ENCODE peak calls at places on chromosomes 3 and 15, in ten cellular contexts. One of them, this sample, is unnamed.

GRCh38 chr3:16485024-16485992 is 28.2 kb downstream of the RFTN1 start:
- DNase-seq in fibroblast of mammary gland: peak
- DNase-seq in adrenal gland: no peak
- DNase-seq in neural progenitor cell: no peak
- DNase-seq in lower lobe of right lung: no peak
- DNase-seq in mammary epithelial cell: no peak
- DNase-seq in fibroblast of lung: no peak
- DNase-seq in GM12865: no peak
- DNase-seq in astrocyte of the cerebellum: no peak
- DNase-seq in tibial artery: no peak
- DNase-seq in this sample: no peak

GRCh38 chr15:98648654-98649537 is 557 bp downstream of the IGF1R start:
- DNase-seq in adrenal gland: peak
- DNase-seq in fibroblast of mammary gland: peak
- DNase-seq in astrocyte of the cerebellum: no peak
- DNase-seq in tibial artery: peak
- DNase-seq in fibroblast of lung: peak
- DNase-seq in mammary epithelial cell: peak
- DNase-seq in GM12865: peak
- DNase-seq in lower lobe of right lung: peak
- DNase-seq in neural progenitor cell: peak
- DNase-seq in this sample: peak

GRCh38 chr3:40079203-40079844 is 230.2 kb upstream of the EIF1B start:
- DNase-seq in mammary epithelial cell: peak
- DNase-seq in neural progenitor cell: no peak
- DNase-seq in fibroblast of mammary gland: peak
- DNase-seq in fibroblast of lung: peak
- DNase-seq in GM12865: no peak
- DNase-seq in lower lobe of right lung: no peak
- DNase-seq in adrenal gland: no peak
- DNase-seq in tibial artery: no peak
- DNase-seq in astrocyte of the cerebellum: peak
- DNase-seq in this sample: peak

GRCh38 chr3:36814071-36814717 is 49.8 kb upstream of the DCLK3 start:
- DNase-seq in GM12865: no peak
- DNase-seq in lower lobe of right lung: no peak
- DNase-seq in mammary epithelial cell: no peak
- DNase-seq in neural progenitor cell: no peak
- DNase-seq in fibroblast of mammary gland: no peak
- DNase-seq in fibroblast of lung: no peak
- DNase-seq in adrenal gland: no peak
- DNase-seq in tibial artery: no peak
- DNase-seq in astrocyte of the cerebellum: no peak
- DNase-seq in this sample: no peak

GRCh38 chr3:82410366-82410765 is 648.9 kb upstream of the GBE1 start:
- DNase-seq in neural progenitor cell: no peak
- DNase-seq in fibroblast of mammary gland: no peak
- DNase-seq in mammary epithelial cell: no peak
- DNase-seq in fibroblast of lung: no peak
- DNase-seq in adrenal gland: no peak
- DNase-seq in GM12865: no peak
- DNase-seq in astrocyte of the cerebellum: no peak
- DNase-seq in lower lobe of right lung: no peak
- DNase-seq in tibial artery: no peak
- DNase-seq in this sample: no peak

GRCh38 chr3:141191097-141191749 is 40.4 kb upstream of the PXYLP1 start:
- DNase-seq in neural progenitor cell: no peak
- DNase-seq in mammary epithelial cell: peak
- DNase-seq in fibroblast of mammary gland: peak
- DNase-seq in astrocyte of the cerebellum: no peak
- DNase-seq in lower lobe of right lung: no peak
- DNase-seq in fibroblast of lung: peak
- DNase-seq in adrenal gland: no peak
- DNase-seq in GM12865: no peak
- DNase-seq in tibial artery: no peak
- DNase-seq in this sample: peak

GRCh38 chr15:84911879-84912660 is 27.6 kb downstream of the SLC28A1 start:
- DNase-seq in fibroblast of lung: peak
- DNase-seq in lower lobe of right lung: no peak
- DNase-seq in mammary epithelial cell: peak
- DNase-seq in tibial artery: peak
- DNase-seq in adrenal gland: peak
- DNase-seq in neural progenitor cell: no peak
- DNase-seq in GM12865: no peak
- DNase-seq in fibroblast of mammary gland: peak
- DNase-seq in astrocyte of the cerebellum: peak
- DNase-seq in this sample: peak

GRCh38 chr3:17057316-17057715 is 172.6 kb downstream of the PLCL2 start:
- DNase-seq in lower lobe of right lung: no peak
- DNase-seq in tibial artery: no peak
- DNase-seq in mammary epithelial cell: no peak
- DNase-seq in fibroblast of mammary gland: peak
- DNase-seq in astrocyte of the cerebellum: no peak
- DNase-seq in GM12865: no peak
- DNase-seq in adrenal gland: no peak
- DNase-seq in fibroblast of lung: peak
- DNase-seq in neural progenitor cell: no peak
- DNase-seq in this sample: peak

DNA sequence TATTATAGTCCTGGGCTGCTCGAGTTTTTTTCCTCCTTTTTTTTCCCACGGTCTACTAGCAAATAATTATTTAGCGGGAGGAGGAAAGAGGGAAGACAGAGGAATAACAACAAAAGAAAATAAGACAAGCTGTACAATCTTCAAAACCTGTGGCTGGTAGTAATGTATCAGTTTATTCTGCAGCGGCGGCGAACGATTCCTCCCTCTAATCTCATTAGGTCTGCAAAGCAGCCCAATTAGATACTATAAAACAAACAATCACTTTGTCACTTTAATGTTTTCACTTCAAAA is 398 bp upstream of the TLE3 start:
- DNase-seq in fibroblast of lung: no peak
- DNase-seq in neural progenitor cell: no peak
- DNase-seq in astrocyte of the cerebellum: no peak
- DNase-seq in lower lobe of right lung: no peak
- DNase-seq in GM12865: peak
- DNase-seq in tibial artery: no peak
- DNase-seq in mammary epithelial cell: no peak
- DNase-seq in fibroblast of mammary gland: no peak
- DNase-seq in adrenal gland: no peak
- DNase-seq in this sample: no peak
- H3K4me3 ChIP-seq in fibroblast of lung: peak
- H3K4me3 ChIP-seq in neural progenitor cell: peak
- H3K4me3 ChIP-seq in astrocyte of the cerebellum: peak
- H3K4me3 ChIP-seq in lower lobe of right lung: peak
- H3K4me3 ChIP-seq in GM12865: peak
- H3K4me3 ChIP-seq in tibial artery: peak
- H3K4me3 ChIP-seq in mammary epithelial cell: peak
- H3K4me3 ChIP-seq in fibroblast of mammary gland: peak
- H3K4me3 ChIP-seq in adrenal gland: no peak
- H3K4me3 ChIP-seq in this sample: peak

GRCh38 chr15:83015361-83015760 is 3.9 kb upstream of the C15orf40 start:
- DNase-seq in lower lobe of right lung: no peak
- DNase-seq in neural progenitor cell: no peak
- DNase-seq in fibroblast of mammary gland: no peak
- DNase-seq in tibial artery: no peak
- DNase-seq in adrenal gland: no peak
- DNase-seq in mammary epithelial cell: no peak
- DNase-seq in fibroblast of lung: no peak
- DNase-seq in astrocyte of the cerebellum: no peak
- DNase-seq in GM12865: no peak
- DNase-seq in this sample: no peak

GRCh38 chr15:83014205-83014653 is 2.8 kb upstream of the C15orf40 start:
- DNase-seq in astrocyte of the cerebellum: no peak
- DNase-seq in fibroblast of lung: no peak
- DNase-seq in tibial artery: no peak
- DNase-seq in neural progenitor cell: no peak
- DNase-seq in fibroblast of mammary gland: no peak
- DNase-seq in adrenal gland: no peak
- DNase-seq in GM12865: peak
- DNase-seq in mammary epithelial cell: no peak
- DNase-seq in lower lobe of right lung: no peak
- DNase-seq in this sample: no peak

GRCh38 chr15:83010709-83011270 is 649 bp downstream of the C15orf40 start:
- DNase-seq in tibial artery: peak
- DNase-seq in fibroblast of mammary gland: peak
- DNase-seq in adrenal gland: peak
- DNase-seq in fibroblast of lung: peak
- DNase-seq in lower lobe of right lung: peak
- DNase-seq in mammary epithelial cell: peak
- DNase-seq in neural progenitor cell: peak
- DNase-seq in astrocyte of the cerebellum: peak
- DNase-seq in GM12865: peak
- DNase-seq in this sample: peak

GRCh38 chr15:83012038-83012490 is 625 bp upstream of the C15orf40 start:
- DNase-seq in GM12865: no peak
- DNase-seq in mammary epithelial cell: no peak
- DNase-seq in fibroblast of lung: no peak
- DNase-seq in neural progenitor cell: no peak
- DNase-seq in adrenal gland: no peak
- DNase-seq in tibial artery: no peak
- DNase-seq in astrocyte of the cerebellum: no peak
- DNase-seq in fibroblast of mammary gland: peak
- DNase-seq in lower lobe of right lung: no peak
- DNase-seq in this sample: no peak

DNA sequence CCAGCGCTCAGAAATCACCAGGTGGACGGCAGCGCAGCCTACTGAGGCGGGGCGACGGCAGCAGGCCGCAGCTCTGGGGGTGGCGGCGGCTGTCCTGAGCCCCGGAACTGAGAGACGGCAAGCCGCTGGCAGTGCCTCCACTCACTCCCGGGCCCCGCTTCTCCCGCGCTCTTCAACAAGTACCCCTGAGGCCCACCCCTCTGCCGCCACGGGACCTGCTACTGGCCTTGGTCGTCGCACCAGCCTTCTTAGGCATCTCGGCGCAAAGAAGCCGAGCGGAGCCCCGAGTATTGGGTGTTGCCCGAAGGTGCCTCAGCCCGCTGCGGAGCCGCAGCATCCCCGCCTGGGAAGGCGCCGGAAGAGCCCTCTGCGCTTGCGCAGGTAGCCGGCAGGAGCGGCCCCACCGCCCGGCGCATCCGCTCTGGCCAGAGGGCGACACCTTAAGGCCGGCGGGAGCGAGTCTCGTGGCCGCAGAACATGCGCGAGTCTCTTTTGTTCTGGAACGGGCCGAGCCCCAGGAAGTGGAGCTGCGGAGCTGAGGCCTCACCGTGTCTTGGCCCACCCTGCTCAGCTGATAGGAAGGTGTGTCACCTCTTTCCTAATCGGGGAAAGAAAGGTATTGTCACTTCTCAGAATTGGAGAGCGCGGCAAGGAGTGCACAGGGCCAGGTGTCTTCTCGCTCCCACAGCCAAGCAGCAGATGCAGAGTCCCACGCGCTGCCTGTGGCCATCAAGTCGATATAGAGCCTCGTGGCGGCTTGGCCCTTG is at the start of gene C15orf40:
- DNase-seq in astrocyte of the cerebellum: peak
- DNase-seq in tibial artery: peak
- DNase-seq in mammary epithelial cell: peak
- DNase-seq in adrenal gland: peak
- DNase-seq in fibroblast of lung: peak
- DNase-seq in fibroblast of mammary gland: peak
- DNase-seq in GM12865: peak
- DNase-seq in neural progenitor cell: peak
- DNase-seq in lower lobe of right lung: peak
- DNase-seq in this sample: peak
- TF ChIP-seq CTCF in astrocyte of the cerebellum: peak
- TF ChIP-seq CTCF in tibial artery: peak
- TF ChIP-seq CTCF in mammary epithelial cell: peak
- TF ChIP-seq CTCF in adrenal gland: peak
- TF ChIP-seq CTCF in fibroblast of lung: peak
- TF ChIP-seq CTCF in fibroblast of mammary gland: peak
- TF ChIP-seq CTCF in GM12865: peak
- TF ChIP-seq CTCF in neural progenitor cell: peak
- TF ChIP-seq CTCF in lower lobe of right lung: peak
- TF ChIP-seq CTCF in this sample: peak

GRCh38 chr3:126396536-126396935 is 1.8 kb downstream of the CFAP100 start:
- DNase-seq in GM12865: no peak
- DNase-seq in fibroblast of lung: no peak
- DNase-seq in lower lobe of right lung: no peak
- DNase-seq in fibroblast of mammary gland: no peak
- DNase-seq in astrocyte of the cerebellum: no peak
- DNase-seq in tibial artery: peak
- DNase-seq in adrenal gland: no peak
- DNase-seq in neural progenitor cell: no peak
- DNase-seq in mammary epithelial cell: no peak
- DNase-seq in this sample: no peak

GRCh38 chr3:126394179-126394976 is at the start of gene CFAP100:
- DNase-seq in mammary epithelial cell: no peak
- DNase-seq in astrocyte of the cerebellum: no peak
- DNase-seq in tibial artery: peak
- DNase-seq in fibroblast of mammary gland: peak
- DNase-seq in GM12865: no peak
- DNase-seq in lower lobe of right lung: peak
- DNase-seq in adrenal gland: peak
- DNase-seq in neural progenitor cell: peak
- DNase-seq in fibroblast of lung: peak
- DNase-seq in this sample: peak

GRCh38 chr3:126393563-126393962 is 1.1 kb upstream of the CFAP100 start:
- DNase-seq in neural progenitor cell: no peak
- DNase-seq in tibial artery: peak
- DNase-seq in astrocyte of the cerebellum: no peak
- DNase-seq in GM12865: no peak
- DNase-seq in fibroblast of lung: no peak
- DNase-seq in lower lobe of right lung: no peak
- DNase-seq in mammary epithelial cell: no peak
- DNase-seq in fibroblast of mammary gland: no peak
- DNase-seq in adrenal gland: no peak
- DNase-seq in this sample: no peak

GRCh38 chr3:126395846-126396513 is 1.3 kb downstream of the CFAP100 start:
- DNase-seq in adrenal gland: no peak
- DNase-seq in neural progenitor cell: no peak
- DNase-seq in lower lobe of right lung: no peak
- DNase-seq in fibroblast of lung: no peak
- DNase-seq in mammary epithelial cell: no peak
- DNase-seq in astrocyte of the cerebellum: no peak
- DNase-seq in tibial artery: peak
- DNase-seq in GM12865: no peak
- DNase-seq in fibroblast of mammary gland: no peak
- DNase-seq in this sample: no peak

GRCh38 chr3:126394977-126395321 is 240 bp downstream of the CFAP100 start:
- DNase-seq in astrocyte of the cerebellum: no peak
- DNase-seq in tibial artery: no peak
- DNase-seq in mammary epithelial cell: no peak
- DNase-seq in adrenal gland: no peak
- DNase-seq in fibroblast of mammary gland: no peak
- DNase-seq in GM12865: no peak
- DNase-seq in neural progenitor cell: no peak
- DNase-seq in lower lobe of right lung: no peak
- DNase-seq in fibroblast of lung: no peak
- DNase-seq in this sample: no peak
- H3K4me3 ChIP-seq in astrocyte of the cerebellum: peak
- H3K4me3 ChIP-seq in tibial artery: peak
- H3K4me3 ChIP-seq in mammary epithelial cell: no peak
- H3K4me3 ChIP-seq in adrenal gland: no peak
- H3K4me3 ChIP-seq in fibroblast of mammary gland: no peak
- H3K4me3 ChIP-seq in GM12865: no peak
- H3K4me3 ChIP-seq in neural progenitor cell: peak
- H3K4me3 ChIP-seq in lower lobe of right lung: peak
- H3K4me3 ChIP-seq in fibroblast of lung: no peak
- H3K4me3 ChIP-seq in this sample: no peak

GRCh38 chr3:115982629-115983028 is 359.3 kb downstream of the GAP43 start:
- DNase-seq in neural progenitor cell: no peak
- DNase-seq in adrenal gland: no peak
- DNase-seq in fibroblast of lung: no peak
- DNase-seq in GM12865: peak
- DNase-seq in fibroblast of mammary gland: no peak
- DNase-seq in astrocyte of the cerebellum: no peak
- DNase-seq in tibial artery: no peak
- DNase-seq in mammary epithelial cell: no peak
- DNase-seq in lower lobe of right lung: no peak
- DNase-seq in this sample: no peak

GRCh38 chr3:115989927-115990326 is 366.6 kb downstream of the GAP43 start:
- DNase-seq in neural progenitor cell: no peak
- DNase-seq in mammary epithelial cell: peak
- DNase-seq in tibial artery: no peak
- DNase-seq in lower lobe of right lung: no peak
- DNase-seq in GM12865: no peak
- DNase-seq in astrocyte of the cerebellum: no peak
- DNase-seq in adrenal gland: no peak
- DNase-seq in fibroblast of mammary gland: peak
- DNase-seq in fibroblast of lung: peak
- DNase-seq in this sample: peak

GRCh38 chr3:115982121-115982520 is 358.8 kb downstream of the GAP43 start:
- DNase-seq in lower lobe of right lung: no peak
- DNase-seq in fibroblast of lung: no peak
- DNase-seq in astrocyte of the cerebellum: no peak
- DNase-seq in adrenal gland: no peak
- DNase-seq in tibial artery: no peak
- DNase-seq in neural progenitor cell: no peak
- DNase-seq in mammary epithelial cell: no peak
- DNase-seq in fibroblast of mammary gland: no peak
- DNase-seq in GM12865: no peak
- DNase-seq in this sample: no peak

GRCh38 chr3:115990669-115991068 is 367.4 kb downstream of the GAP43 start:
- DNase-seq in GM12865: no peak
- DNase-seq in mammary epithelial cell: no peak
- DNase-seq in tibial artery: no peak
- DNase-seq in fibroblast of lung: no peak
- DNase-seq in adrenal gland: no peak
- DNase-seq in neural progenitor cell: peak
- DNase-seq in astrocyte of the cerebellum: no peak
- DNase-seq in lower lobe of right lung: no peak
- DNase-seq in fibroblast of mammary gland: no peak
- DNase-seq in this sample: no peak

GRCh38 chr3:115986555-115987207 is 363.4 kb downstream of the GAP43 start:
- DNase-seq in astrocyte of the cerebellum: no peak
- DNase-seq in tibial artery: no peak
- DNase-seq in neural progenitor cell: peak
- DNase-seq in GM12865: peak
- DNase-seq in mammary epithelial cell: peak
- DNase-seq in fibroblast of lung: peak
- DNase-seq in adrenal gland: no peak
- DNase-seq in lower lobe of right lung: no peak
- DNase-seq in fibroblast of mammary gland: peak
- DNase-seq in this sample: peak
- TF ChIP-seq CTCF in astrocyte of the cerebellum: peak
- TF ChIP-seq CTCF in tibial artery: no peak
- TF ChIP-seq CTCF in neural progenitor cell: peak
- TF ChIP-seq CTCF in GM12865: peak
- TF ChIP-seq CTCF in mammary epithelial cell: peak
- TF ChIP-seq CTCF in fibroblast of lung: no peak
- TF ChIP-seq CTCF in adrenal gland: no peak
- TF ChIP-seq CTCF in lower lobe of right lung: peak
- TF ChIP-seq CTCF in fibroblast of mammary gland: peak
- TF ChIP-seq CTCF in this sample: peak

This sample was measured in choroid plexus epithelial cell.